ENCODE peak calls at places on chromosomes 11 and 22, in four cellular contexts. M, P, G and B are unnamed samples.

GRCh38 chr22:29268511-29269229 is 602 bp downstream of the EWSR1 start:
- DNase-seq in M (peak; percentile 63), P (peak; percentile 50), G (peak; percentile 48), B (peak; percentile 86)

GRCh38 chr22:49692499-49693225 is 135.0 kb downstream of the BRD1 start:
- DNase-seq in M (no peak), P (no peak), G (no peak), B (no peak)

GRCh38 chr11:2451336-2451735 is 6.5 kb downstream of the KCNQ1 start:
- DNase-seq in M (no peak), P (no peak), G (no peak), B (no peak)

GRCh38 chr11:132103006-132103405 is 732.6 kb downstream of the NTM start:
- DNase-seq in M (no peak), P (no peak), G (no peak), B (no peak)

GRCh38 chr11:5808500-5809121 is at the start of gene OR52N2:
- DNase-seq in M (peak; percentile 29), P (peak; percentile 74), G (peak; percentile 88), B (peak; percentile 81)

GRCh38 chr11:46279393-46280099 is 2.1 kb downstream of the CREB3L1 start:
- DNase-seq in M (peak; percentile 55), P (no peak), G (no peak), B (peak; percentile 80)

GRCh38 chr11:122998727-122999370 is 17.2 kb upstream of the BSX start:
- DNase-seq in M (no peak), P (no peak), G (peak; percentile 28), B (peak; percentile 74)

GRCh38 chr11:59551651-59552521 is 40.5 kb downstream of the OR4D9 start:
- DNase-seq in M (peak; percentile 21), P (peak; percentile 43), G (peak; percentile 81), B (peak; percentile 86)

GRCh38 chr11:122430490-122430889 is 225.0 kb upstream of the UBASH3B start:
- DNase-seq in M (no peak), P (no peak), G (no peak), B (no peak)

GRCh38 chr11:126891556-126892217 is 108.9 kb downstream of the KIRREL3 start:
- DNase-seq in M (no peak), P (no peak), G (no peak), B (peak; percentile 80)

GRCh38 chr11:126888126-126888712 is 112.4 kb downstream of the KIRREL3 start:
- DNase-seq in M (no peak), P (no peak), G (no peak), B (no peak)

GRCh38 chr11:126892781-126893180 is 107.8 kb downstream of the KIRREL3 start:
- DNase-seq in M (no peak), P (no peak), G (no peak), B (no peak)

GRCh38 chr11:126893796-126894195 is 106.8 kb downstream of the KIRREL3 start:
- DNase-seq in M (no peak), P (no peak), G (no peak), B (no peak)

GRCh38 chr11:126890561-126890960 is 110.0 kb downstream of the KIRREL3 start:
- DNase-seq in M (no peak), P (no peak), G (peak; percentile 74), B (no peak)
- TF ChIP-seq EZH2phosphoT487 in M (no peak), P (no peak), G (no peak), B (no peak)

GRCh38 chr22:26555478-26555877 is 34.5 kb downstream of the TPST2 start:
- DNase-seq in M (no peak), P (no peak), G (no peak), B (no peak)
- TF ChIP-seq EZH2phosphoT487 in M (no peak), P (no peak), G (no peak), B (no peak)

GRCh38 chr11:11227686-11228085 is 125.4 kb downstream of the CSNK2A3 start:
- DNase-seq in M (no peak), P (no peak), G (no peak), B (no peak)

GRCh38 chr11:11229691-11230090 is 123.4 kb downstream of the CSNK2A3 start:
- DNase-seq in M (no peak), P (no peak), G (no peak), B (peak; percentile 34)

GRCh38 chr11:11231763-11232162 is 121.3 kb downstream of the CSNK2A3 start:
- DNase-seq in M (no peak), P (no peak), G (no peak), B (no peak)

DNA sequence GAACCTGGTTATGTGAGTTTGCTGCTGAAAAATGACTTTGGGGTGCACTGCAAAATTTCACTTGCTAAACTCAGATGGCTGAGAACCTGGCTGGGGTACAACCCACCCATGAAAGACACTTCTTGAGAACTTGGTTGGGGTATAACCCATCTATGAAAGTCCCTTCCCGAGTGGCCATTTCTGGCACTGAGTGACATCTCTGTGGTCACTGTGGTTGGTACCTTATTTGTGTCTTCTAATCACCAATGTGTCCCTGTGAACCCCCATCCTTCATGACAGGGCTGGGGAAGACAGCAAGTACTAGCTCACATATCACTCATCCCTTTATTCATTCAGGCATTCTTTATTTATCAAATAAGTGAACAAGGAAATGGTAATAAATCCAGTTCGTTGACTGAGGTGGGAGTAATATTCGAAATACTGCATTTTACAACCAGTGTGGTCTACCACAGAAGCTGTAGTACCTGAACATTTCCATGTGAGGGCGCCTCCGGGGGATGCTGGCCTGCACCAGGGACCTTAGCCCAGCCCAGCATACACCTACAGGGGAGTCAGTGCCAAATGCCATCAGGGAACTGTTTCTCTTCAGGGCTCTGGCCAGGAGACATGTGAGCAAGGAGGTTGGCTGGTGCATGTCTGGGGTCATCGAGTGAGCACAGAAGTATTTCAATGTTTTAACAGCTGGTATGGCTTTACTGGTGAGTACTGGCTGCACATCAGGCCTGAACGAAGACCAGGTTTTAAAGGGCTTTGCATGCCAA is 122.1 kb downstream of the CSNK2A3 start:
- DNase-seq in M (peak; percentile 36), P (peak; percentile 61), G (peak; percentile 82), B (peak; percentile 13)
- TF ChIP-seq EZH2phosphoT487 in M (no peak), P (no peak), G (no peak), B (no peak)

GRCh38 chr11:120598517-120599209 is 87.1 kb downstream of the GRIK4 start:
- DNase-seq in M (no peak), P (no peak), G (no peak), B (no peak)

GRCh38 chr11:120605469-120605868 is 93.9 kb downstream of the GRIK4 start:
- DNase-seq in M (no peak), P (no peak), G (no peak), B (no peak)

GRCh38 chr11:120603071-120603470 is 91.5 kb downstream of the GRIK4 start:
- DNase-seq in M (no peak), P (no peak), G (no peak), B (no peak)

GRCh38 chr11:120599816-120600420 is 88.4 kb downstream of the GRIK4 start:
- DNase-seq in M (no peak), P (no peak), G (no peak), B (no peak)

DNA sequence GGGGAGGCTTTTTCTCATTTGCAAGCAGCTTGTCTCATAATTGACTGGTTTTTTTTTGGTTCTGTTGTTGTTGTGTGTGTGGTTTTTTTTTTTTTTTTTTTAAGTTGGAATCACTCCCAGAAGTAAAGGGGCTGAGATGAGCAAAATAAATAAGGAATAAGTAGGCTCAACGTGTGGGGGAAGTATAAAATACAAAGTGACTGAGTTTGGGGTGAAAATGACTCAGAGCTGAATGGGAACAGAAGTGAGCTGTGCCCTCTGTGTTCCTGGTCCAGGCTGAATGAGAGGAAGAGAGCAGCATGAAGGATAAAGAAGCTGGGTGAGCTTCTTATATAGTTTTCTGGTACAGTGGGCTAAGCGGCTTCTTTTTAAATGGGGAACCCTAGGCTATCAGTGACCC is 90.0 kb downstream of the GRIK4 start:
- DNase-seq in M (no peak), P (no peak), G (no peak), B (peak; percentile 48)
- TF ChIP-seq EZH2phosphoT487 in M (no peak), P (no peak), G (no peak), B (no peak)

GRCh38 chr22:37184380-37184755 is 3.7 kb downstream of the C1QTNF6 start:
- DNase-seq in M (no peak), P (no peak), G (no peak), B (no peak)

GRCh38 chr22:37182101-37182948 is 5.7 kb downstream of the C1QTNF6 start:
- DNase-seq in M (no peak), P (no peak), G (peak; percentile 51), B (no peak)

GRCh38 chr22:37181681-37182080 is 6.4 kb downstream of the C1QTNF6 start:
- DNase-seq in M (no peak), P (no peak), G (no peak), B (peak; percentile 71)

GRCh38 chr22:37183432-37184379 is 4.3 kb downstream of the C1QTNF6 start:
- DNase-seq in M (no peak), P (no peak), G (no peak), B (no peak)

DNA sequence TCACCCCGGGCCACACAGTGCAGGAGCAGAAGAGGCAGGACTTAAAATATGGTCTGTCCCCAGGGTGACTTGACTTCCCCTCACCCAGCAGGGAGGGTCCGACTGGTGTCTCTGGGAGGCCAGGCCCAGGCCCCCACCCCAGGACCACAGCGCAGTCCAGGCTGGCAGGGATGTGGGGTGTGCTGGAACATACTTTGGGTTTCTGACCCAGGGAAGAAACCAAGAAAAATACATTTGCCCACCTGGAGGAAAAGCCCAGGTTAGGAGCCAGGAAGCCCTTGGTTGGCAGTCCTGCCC is 5.2 kb downstream of the C1QTNF6 start:
- DNase-seq in M (no peak), P (no peak), G (no peak), B (no peak)
- TF ChIP-seq EZH2phosphoT487 in M (no peak), P (no peak), G (no peak), B (no peak)

GRCh38 chr11:82539669-82540068 is 194.0 kb downstream of the FAM181B start:
- DNase-seq in M (no peak), P (no peak), G (no peak), B (no peak)
- TF ChIP-seq EZH2phosphoT487 in M (no peak), P (no peak), G (no peak), B (no peak)

GRCh38 chr11:64885367-64886286 is 7.2 kb upstream of the EHD1 start:
- DNase-seq in M (no peak), P (no peak), G (no peak), B (peak; percentile 65)
- TF ChIP-seq EZH2phosphoT487 in M (no peak), P (no peak), G (no peak), B (no peak)

DNA sequence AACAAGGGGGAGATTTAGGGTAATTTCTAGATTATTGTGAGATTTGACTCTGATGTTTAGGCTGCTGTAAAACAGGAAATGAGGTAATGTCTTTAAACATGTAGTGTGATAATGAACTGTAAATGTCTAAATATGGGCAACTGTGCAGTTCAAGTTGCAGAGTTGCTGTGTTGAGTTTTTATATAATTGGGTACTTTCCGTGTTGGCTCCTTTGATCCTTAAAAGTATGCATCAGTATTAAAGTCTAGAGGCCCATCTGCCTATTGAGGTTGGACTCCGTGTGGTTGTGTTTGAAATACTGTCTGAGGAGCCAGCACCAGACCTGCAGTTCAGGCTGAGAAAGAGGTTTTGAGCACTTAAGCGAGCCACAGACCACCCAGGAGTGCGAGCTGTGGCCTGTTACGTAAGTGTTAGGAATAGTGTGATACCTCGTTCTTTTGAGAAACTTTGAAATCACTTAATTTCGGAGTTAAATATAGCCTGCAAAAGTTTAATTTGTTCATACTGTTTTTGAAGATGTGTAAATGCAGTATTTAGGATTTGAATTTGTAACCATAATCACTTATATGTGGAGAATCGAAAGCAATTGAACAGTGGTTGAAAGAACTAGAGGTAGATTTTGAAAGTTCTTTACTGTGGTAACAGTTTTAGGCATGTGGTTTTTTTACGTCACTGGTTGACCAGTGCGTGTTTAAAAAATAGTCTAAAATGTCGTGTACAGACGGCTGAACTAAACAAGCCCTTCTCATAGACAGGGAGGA is 9.0 kb downstream of the FAM118A start:
- DNase-seq in M (no peak), P (peak; percentile 10), G (peak; percentile 20), B (no peak)
- TF ChIP-seq EZH2phosphoT487 in M (no peak), P (no peak), G (no peak), B (no peak)